ENCODE peak calls at places on chromosomes 13 and 19, in five cellular contexts. M, F, S, X and H are unnamed samples.

GRCh38 chr13:113356594-113356993 is 7.3 kb downstream of the GRTP1 start:
- DNase-seq in X (no peak), S (no peak), F (no peak), M (no peak), H (no peak)

GRCh38 chr13:28569886-28570285 is 75.0 kb upstream of the FLT1 start:
- DNase-seq in X (peak; percentile 34), S (no peak), F (no peak), M (no peak), H (no peak)

GRCh38 chr19:801030-801860 is 4.0 kb downstream of the PTBP1 start:
- DNase-seq in X (peak; percentile 84), F (no peak), M (peak; percentile 66), S (peak; percentile 71), H (peak; percentile 80)

GRCh38 chr13:94548382-94549240 is 47.3 kb downstream of the TGDS start:
- DNase-seq in S (peak; percentile 68), F (peak; percentile 37), M (peak; percentile 40), X (peak; percentile 57), H (no peak)

GRCh38 chr13:110017379-110017778 is 231.0 kb upstream of the IRS2 start:
- DNase-seq in S (no peak), F (no peak), X (no peak), M (no peak), H (no peak)

GRCh38 chr19:37963190-37963947 is 56.4 kb downstream of the SIPA1L3 start:
- DNase-seq in X (no peak), M (no peak), F (no peak), S (no peak), H (no peak)

GRCh38 chr13:54175470-54175869 is 1146.9 kb downstream of the OLFM4 start:
- DNase-seq in S (no peak), F (no peak), X (no peak), M (no peak), H (no peak)

GRCh38 chr13:44300895-44301638 is 72.6 kb upstream of the SERP2 start:
- DNase-seq in F (no peak), X (peak; percentile 64), M (peak; percentile 35), S (peak; percentile 45), H (peak; percentile 66)

GRCh38 chr13:97502192-97502591 is 68.2 kb downstream of the RAP2A start:
- DNase-seq in M (peak; percentile 23), S (no peak), X (peak; percentile 12), F (no peak), H (no peak)

DNA sequence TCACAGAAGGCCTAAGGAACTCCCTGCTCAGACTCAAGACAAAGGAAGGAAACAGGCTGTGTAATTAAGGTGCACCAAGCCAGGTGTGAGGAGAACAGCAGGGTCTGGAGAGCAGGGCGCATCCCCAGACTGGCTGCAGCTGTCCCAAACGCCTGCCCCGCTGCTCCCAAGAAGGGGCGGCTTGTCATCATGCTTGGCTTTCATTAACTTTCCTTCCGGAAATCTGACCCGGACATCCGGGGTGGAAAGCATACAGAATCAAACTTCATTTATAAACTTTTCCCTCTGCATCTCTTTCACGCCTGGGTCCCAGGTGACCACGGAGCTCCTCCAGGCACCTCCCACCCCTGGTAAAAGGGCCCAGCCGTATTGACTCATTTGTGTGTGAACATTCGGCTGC is 31.7 kb downstream of the TSHZ3 start:
- DNase-seq in X (no peak), F (no peak), S (no peak), M (no peak), H (peak; percentile 14)
- H3K27ac ChIP-seq in X (peak overlapping the region; percentile 42), F (no peak overlapping the region), S (no peak overlapping the region), M (no peak overlapping the region), H (no peak overlapping the region)

GRCh38 chr19:16495982-16496612 is at the start of the genes C19orf44 and CALR3:
- DNase-seq in M (peak; percentile 99), X (peak; percentile 99), F (peak; percentile 97), S (peak; percentile 97), H (peak; percentile 99)

GRCh38 chr19:16497837-16498236 is 1.6 kb downstream of the C19orf44 start:
- DNase-seq in X (no peak), S (no peak), F (no peak), M (no peak), H (no peak)

GRCh38 chr19:16497042-16497441 is 848 bp downstream of the C19orf44 start:
- DNase-seq in S (no peak), F (no peak), X (no peak), M (no peak), H (no peak)

DNA sequence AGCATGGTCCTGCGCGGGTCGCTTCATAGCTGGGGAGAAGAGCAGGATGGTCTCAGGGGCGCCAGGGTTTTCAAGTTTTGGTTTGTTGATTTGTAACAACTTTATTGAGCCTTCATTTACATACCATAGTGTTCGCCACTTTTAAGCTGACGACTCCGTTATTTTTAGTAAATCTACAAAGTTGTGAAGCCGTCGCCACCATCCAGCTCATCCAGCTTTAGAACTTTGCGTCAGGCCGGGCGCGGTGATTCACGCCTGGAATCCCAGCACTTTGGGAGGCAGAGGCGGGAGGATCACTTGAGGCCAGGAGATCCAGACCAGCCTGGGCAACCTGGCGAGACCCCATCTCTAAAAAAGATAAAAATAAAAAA is 404 bp downstream of the C19orf44 start:
- DNase-seq in S (peak; percentile 41), M (peak; percentile 49), F (no peak), X (peak; percentile 63), H (no peak)
- H3K4me1 ChIP-seq in S (peaks cover 6% of the 10 kb centered on the region), M (peaks cover 9% of the 10 kb centered on the region), F (peaks cover 4% of the 10 kb centered on the region), X (peaks cover 4% of the 10 kb centered on the region), H (peaks cover 9% of the 10 kb centered on the region)

GRCh38 chr13:80906860-80907259 is 565.9 kb upstream of the SPRY2 start:
- DNase-seq in X (no peak), S (no peak), M (no peak), F (no peak), H (no peak)
- H3K27ac ChIP-seq in X (no peak overlapping the region), S (no peak overlapping the region), M (no peak overlapping the region), F (no peak overlapping the region), H (no peak overlapping the region)

GRCh38 chr13:106492576-106493323 is 42.7 kb downstream of the EFNB2 start:
- DNase-seq in F (no peak), M (no peak), X (no peak), S (no peak), H (no peak)
- H3K4me1 ChIP-seq in F (no peaks in the 10 kb centered on the region), M (peaks cover 2% of the 10 kb centered on the region), X (no peaks in the 10 kb centered on the region), S (no peaks in the 10 kb centered on the region), H (peaks cover 17% of the 10 kb centered on the region)

DNA sequence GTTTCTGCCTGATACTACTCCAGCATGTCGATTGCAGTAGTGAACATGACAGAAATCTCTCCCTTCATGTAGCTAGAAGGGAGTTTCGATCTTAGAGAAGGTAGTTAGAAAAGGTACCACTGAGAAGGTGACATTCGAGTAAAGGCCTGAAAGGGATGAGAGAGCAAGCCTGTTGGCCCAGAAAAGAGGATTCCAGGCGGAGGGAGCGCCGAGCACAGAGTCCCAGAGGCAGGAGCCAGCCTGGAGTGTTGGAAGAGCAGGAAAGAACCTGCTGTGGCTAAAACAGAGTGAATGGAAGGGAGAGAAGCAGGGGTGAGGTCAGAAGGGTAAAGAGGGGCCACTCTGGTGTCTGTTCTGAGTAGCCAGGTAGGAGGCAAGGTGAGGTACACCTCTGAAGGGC is 52.5 kb downstream of the GARRE1 start:
- DNase-seq in S (no peak), M (no peak), F (no peak), X (no peak), H (no peak)
- H3K27ac ChIP-seq in S (no peak overlapping the region), M (peak overlapping the region; percentile 82), F (peak overlapping the region; percentile 48), X (peak overlapping the region; percentile 54), H (no peak overlapping the region)

GRCh38 chr19:46211201-46211881 is 18.2 kb upstream of the IGFL1 start:
- DNase-seq in M (no peak), F (no peak), S (no peak), X (no peak), H (peak; percentile 36)

GRCh38 chr19:46210634-46211033 is 18.9 kb upstream of the IGFL1 start:
- DNase-seq in F (no peak), X (no peak), S (no peak), M (no peak), H (no peak)

GRCh38 chr19:46213806-46214205 is 15.7 kb upstream of the IGFL1 start:
- DNase-seq in S (no peak), M (no peak), X (no peak), F (no peak), H (no peak)

GRCh38 chr19:46216612-46217011 is 12.9 kb upstream of the IGFL1 start:
- DNase-seq in M (no peak), S (no peak), F (no peak), X (no peak), H (no peak)

DNA sequence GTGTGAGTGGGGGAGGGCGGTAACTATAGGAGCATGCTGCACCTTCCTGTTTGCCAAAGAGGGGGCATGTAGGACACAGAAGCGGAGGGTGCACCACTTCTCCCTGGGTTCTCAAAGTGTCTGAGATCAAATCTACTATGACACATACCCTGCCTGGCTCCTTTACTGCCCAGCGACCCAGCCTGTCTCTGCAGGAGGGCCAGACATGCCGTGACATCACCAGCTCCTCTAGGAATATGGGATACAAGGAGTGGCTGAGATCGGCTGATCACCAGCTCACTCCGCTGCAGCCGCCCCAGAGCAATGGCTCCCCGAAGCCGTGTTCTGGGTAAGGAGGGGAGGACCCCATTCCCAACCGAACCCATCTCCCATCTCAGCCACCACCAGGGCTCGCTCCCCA is 16.4 kb upstream of the IGFL1 start:
- DNase-seq in M (no peak), X (no peak), S (no peak), F (no peak), H (no peak)
- H3K4me1 ChIP-seq in M (peaks cover 17% of the 10 kb centered on the region), X (no peaks in the 10 kb centered on the region), S (no peaks in the 10 kb centered on the region), F (no peaks in the 10 kb centered on the region), H (peaks cover 36% of the 10 kb centered on the region)

GRCh38 chr19:19445288-19445687 is 39.8 kb downstream of the GATAD2A start:
- DNase-seq in X (no peak), S (no peak), F (no peak), M (no peak), H (no peak)

GRCh38 chr19:19448238-19448544 is 42.7 kb downstream of the GATAD2A start:
- DNase-seq in F (no peak), X (peak; percentile 40), S (no peak), M (no peak), H (peak; percentile 57)

GRCh38 chr19:19447536-19448237 is 42.2 kb downstream of the GATAD2A start:
- DNase-seq in S (no peak), X (peak; percentile 33), F (peak; percentile 76), M (no peak), H (peak; percentile 41)

GRCh38 chr19:19445911-19446361 is 40.5 kb downstream of the GATAD2A start:
- DNase-seq in F (no peak), X (no peak), M (no peak), S (no peak), H (no peak)

GRCh38 chr19:19446655-19447437 is 41.4 kb downstream of the GATAD2A start:
- DNase-seq in X (no peak), S (no peak), F (no peak), M (no peak), H (no peak)
- H3K27ac ChIP-seq in X (peak overlapping the region; percentile 59), S (no peak overlapping the region), F (peak overlapping the region; percentile 52), M (no peak overlapping the region), H (no peak overlapping the region)

GRCh38 chr13:40983725-40984669 is 35.1 kb downstream of the ELF1 start:
- DNase-seq in M (no peak), X (no peak), F (no peak), S (no peak), H (no peak)

GRCh38 chr13:40983269-40983668 is 35.8 kb downstream of the ELF1 start:
- DNase-seq in S (no peak), F (no peak), X (no peak), M (no peak), H (no peak)

GRCh38 chr13:40981361-40981760 is 37.8 kb downstream of the ELF1 start:
- DNase-seq in S (no peak), X (no peak), M (no peak), F (peak; percentile 43), H (no peak)

GRCh38 chr13:40981949-40982348 is 37.2 kb downstream of the ELF1 start:
- DNase-seq in S (no peak), F (no peak), X (no peak), M (no peak), H (no peak)

GRCh38 chr13:40982772-40983171 is 36.3 kb downstream of the ELF1 start:
- DNase-seq in S (no peak), F (peak; percentile 89), X (peak; percentile 49), M (peak; percentile 54), H (peak; percentile 83)
- H3K4me1 ChIP-seq in S (peaks cover 6% of the 10 kb centered on the region), F (peaks cover 30% of the 10 kb centered on the region), X (peaks cover 27% of the 10 kb centered on the region), M (peaks cover 55% of the 10 kb centered on the region), H (peaks cover 67% of the 10 kb centered on the region)